ENCODE peak calls at places on chromosomes 6 and 20, in seven cellular contexts. D is psoas muscle, X is neural progenitor cell, Y is transverse colon, R is A549, M is body of pancreas, A is cardiac muscle cell. F is an unnamed sample.

GRCh38 chr6:105601541-105602174 is 198.8 kb upstream of the PREP start:
- DNase-seq in D (peak; percentile 71), R (peak; percentile 98), Y (peak; percentile 67), X (no peak), A (peak; percentile 98), M (peak; percentile 19), F (no peak)

GRCh38 chr20:58743076-58743566 is 50.5 kb downstream of the NPEPL1 start:
- DNase-seq in R (no peak), D (no peak), A (no peak), Y (no peak), M (no peak), X (no peak), F (no peak)

GRCh38 chr6:46935687-46936086 is 13.9 kb upstream of the ADGRF5 start:
- DNase-seq in A (peak; percentile 25), R (no peak), Y (no peak), D (no peak), M (no peak), X (peak; percentile 23), F (no peak)

GRCh38 chr20:23923891-23924435 is 44.4 kb upstream of the CST5 start:
- DNase-seq in D (no peak), A (no peak), Y (no peak), R (no peak), X (no peak), M (peak; percentile 44), F (no peak)

GRCh38 chr6:106823732-106824351 is 150.7 kb downstream of the CD24 start:
- DNase-seq in A (no peak), R (no peak), D (no peak), M (peak; percentile 49), X (no peak), Y (peak; percentile 36), F (peak; percentile 35)

GRCh38 chr20:37277253-37277593 is 12.2 kb upstream of the MANBAL start:
- DNase-seq in M (no peak), X (no peak), Y (no peak), R (no peak), A (no peak), D (no peak), F (no peak)

GRCh38 chr20:42219005-42219404 is 600.8 kb upstream of the CHD6 start:
- DNase-seq in Y (no peak), R (no peak), X (no peak), D (no peak), M (no peak), A (no peak), F (no peak)

GRCh38 chr20:53080969-53081871 is 109.1 kb downstream of the TSHZ2 start:
- DNase-seq in R (peak; percentile 28), M (peak; percentile 59), A (peak; percentile 42), X (no peak), Y (peak; percentile 20), D (no peak), F (peak; percentile 50)

GRCh38 chr20:54209216-54209813 is 1.4 kb downstream of the PFDN4 start:
- DNase-seq in Y (no peak), A (no peak), X (no peak), D (no peak), M (no peak), R (no peak), F (no peak)

GRCh38 chr20:22529150-22530019 is 55.0 kb downstream of the FOXA2 start:
- DNase-seq in X (no peak), D (no peak), M (no peak), R (no peak), A (no peak), Y (no peak), F (no peak)

GRCh38 chr20:62595491-62595890 is 46.8 kb upstream of the SLCO4A1 start:
- DNase-seq in Y (peak; percentile 61), M (peak; percentile 56), X (no peak), R (peak; percentile 66), D (peak; percentile 68), A (peak; percentile 44), F (peak; percentile 61)

GRCh38 chr6:116375262-116375661 is 4.5 kb downstream of the DSE start:
- DNase-seq in A (no peak), X (no peak), M (no peak), D (no peak), R (no peak), Y (no peak), F (no peak)

GRCh38 chr6:162999575-163000285 is 272.0 kb downstream of the PACRG start:
- DNase-seq in X (no peak), D (no peak), A (peak; percentile 61), M (no peak), R (no peak), Y (no peak), F (no peak)

GRCh38 chr6:33712914-33713313 is 1.4 kb upstream of the UQCC2 start:
- DNase-seq in M (no peak), Y (no peak), D (no peak), R (no peak), A (no peak), X (no peak), F (no peak)

GRCh38 chr6:56076033-56076432 is 171.3 kb downstream of the COL21A1 start:
- DNase-seq in D (no peak), A (peak; percentile 25), M (no peak), X (no peak), R (peak; percentile 43), Y (no peak), F (no peak)

GRCh38 chr20:58418949-58419748 is 30.1 kb downstream of the VAPB start:
- DNase-seq in R (no peak), Y (no peak), A (no peak), X (no peak), M (no peak), D (no peak), F (no peak)

GRCh38 chr20:22974354-22974753 is 60.8 kb upstream of the SSTR4 start:
- DNase-seq in Y (peak; percentile 12), A (peak; percentile 56), R (peak; percentile 60), M (no peak), D (no peak), X (peak; percentile 37), F (peak; percentile 13)

GRCh38 chr6:160388922-160389321 is 40.7 kb downstream of the SLC22A3 start:
- DNase-seq in R (no peak), X (no peak), A (no peak), D (no peak), M (no peak), Y (no peak), F (no peak)

GRCh38 chr6:160386869-160387518 is 38.8 kb downstream of the SLC22A3 start:
- DNase-seq in M (no peak), D (peak; percentile 63), X (no peak), R (peak; percentile 78), Y (peak; percentile 35), A (peak; percentile 35), F (no peak)

GRCh38 chr6:160391419-160392116 is 43.4 kb downstream of the SLC22A3 start:
- DNase-seq in M (no peak), D (no peak), R (peak; percentile 99), X (no peak), A (peak; percentile 80), Y (peak; percentile 33), F (peak; percentile 63)

GRCh38 chr6:160382946-160383345 is 34.8 kb downstream of the SLC22A3 start:
- DNase-seq in X (no peak), A (no peak), Y (no peak), M (no peak), D (no peak), R (no peak), F (no peak)

DNA sequence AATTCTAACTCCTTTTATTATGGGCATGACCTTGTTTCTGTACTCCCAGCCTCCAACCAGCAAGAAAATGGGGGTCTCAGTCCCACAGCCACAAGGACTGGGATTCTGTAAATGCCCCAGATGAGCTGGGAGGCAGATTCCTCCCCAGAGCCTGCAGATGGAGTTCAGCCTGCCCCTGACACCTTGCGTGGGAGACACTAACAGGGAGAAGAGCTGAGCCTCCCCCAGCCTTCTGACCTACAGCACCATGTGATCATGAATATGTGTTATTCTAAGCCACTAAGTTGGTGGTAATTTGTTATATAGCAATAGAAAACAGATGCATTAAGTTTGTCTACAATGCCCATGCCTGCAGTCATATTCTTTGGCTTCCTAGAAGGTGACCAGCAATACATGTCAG is 39.7 kb downstream of the SLC22A3 start:
- DNase-seq in A (no peak), Y (no peak), D (no peak), M (no peak), X (no peak), R (no peak), F (no peak)
- H3K4me1 ChIP-seq in A (no peaks in the 10 kb centered on the region), Y (peaks cover 5% of the 10 kb centered on the region), D (peaks cover 13% of the 10 kb centered on the region), M (peaks cover 19% of the 10 kb centered on the region), X (no peaks in the 10 kb centered on the region), R (peaks cover 81% of the 10 kb centered on the region), F (peaks cover 16% of the 10 kb centered on the region)

DNA sequence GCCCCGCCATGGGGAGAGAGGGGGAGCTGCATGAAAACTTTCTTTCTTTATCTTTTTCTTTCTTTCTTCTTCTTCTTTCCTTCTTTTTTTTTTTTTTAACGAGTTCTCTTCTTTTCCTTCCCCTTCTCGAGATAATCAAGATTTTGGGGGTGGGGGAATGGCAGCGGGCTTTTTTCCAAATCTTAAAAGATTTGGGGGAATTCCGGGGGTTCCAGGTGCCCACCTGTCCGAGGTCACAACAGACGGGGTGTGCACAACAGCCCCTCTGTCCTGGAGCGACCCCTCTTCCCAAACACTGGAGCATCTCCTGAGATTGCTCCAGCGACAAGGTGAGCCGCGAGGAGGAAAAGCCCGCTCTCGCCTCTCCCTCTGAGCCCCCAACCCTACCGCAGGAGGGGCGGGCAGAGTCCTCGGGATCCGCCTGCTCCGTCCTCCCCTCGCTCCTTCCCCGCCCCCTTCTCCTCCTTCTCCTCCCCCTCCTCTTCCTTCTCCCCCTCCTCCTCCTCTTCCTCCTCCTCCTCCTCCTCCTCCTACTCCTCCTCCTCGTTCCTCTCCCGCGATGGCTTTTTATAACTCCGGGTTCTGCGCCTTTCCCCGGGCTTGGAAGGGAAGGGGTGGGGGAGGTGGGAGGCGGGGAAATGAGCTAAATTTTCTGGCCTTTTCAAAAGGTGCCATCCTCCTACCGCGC is 694 bp upstream of the KCNB1 start:
- DNase-seq in M (no peak), A (no peak), R (no peak), X (peak; percentile 69), Y (no peak), D (no peak), F (no peak)
- H3K4me3 ChIP-seq in M (no peak overlapping the region), A (peak overlapping the region; percentile 19), R (peak overlapping the region; percentile 51), X (peak overlapping the region; percentile 77), Y (peak overlapping the region; percentile 34), D (peak overlapping the region; percentile 65), F (peak overlapping the region; percentile 29)

DNA sequence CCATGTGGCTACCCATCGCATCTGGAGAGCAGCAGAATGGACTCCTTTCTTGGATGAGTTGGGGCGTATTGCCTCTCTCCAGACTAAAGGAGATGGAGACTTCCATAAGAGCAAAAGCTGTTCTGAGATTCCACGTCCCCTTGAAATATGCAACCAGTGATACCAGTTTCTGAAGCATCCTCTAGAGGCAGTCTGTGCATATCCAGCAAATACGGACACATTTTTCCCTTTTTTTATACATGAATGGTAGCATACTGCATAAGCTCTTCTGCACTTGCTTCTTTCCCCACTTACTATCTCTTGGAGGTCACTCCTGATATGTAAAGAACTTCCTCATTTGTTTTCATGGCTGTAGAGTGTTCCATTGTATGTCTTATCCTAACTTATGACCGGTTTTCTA is 34.6 kb downstream of the TAF8 start:
- DNase-seq in D (no peak), X (no peak), R (peak; percentile 23), M (no peak), Y (no peak), A (no peak), F (no peak)
- TF ChIP-seq CTCF in D (no peak), X (no peak), R (peak; percentile 13), M (no peak), Y (no peak), A (no peak), F (no peak)

DNA sequence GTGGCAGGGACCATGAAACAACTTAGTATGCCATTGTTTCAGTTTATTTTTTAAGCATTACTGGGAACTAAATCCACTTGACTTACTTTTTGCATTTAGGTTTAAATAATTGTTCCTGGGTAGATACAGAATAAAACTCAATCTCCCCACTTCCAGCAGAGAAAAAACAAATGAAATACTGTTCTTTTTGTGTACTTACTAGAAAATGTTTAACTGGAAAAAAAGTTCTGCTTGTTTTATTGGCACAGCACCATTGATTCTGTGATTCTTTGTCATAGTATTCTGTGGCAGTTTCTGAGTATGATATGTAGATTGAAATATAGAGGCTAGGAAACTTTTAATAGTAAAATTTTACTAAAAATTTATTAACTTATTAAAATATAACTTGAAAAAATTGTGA is 10.2 kb downstream of the ASXL1 start:
- DNase-seq in Y (no peak), M (no peak), X (no peak), D (no peak), A (no peak), R (no peak), F (no peak)
- H3K4me1 ChIP-seq in Y (peaks cover 31% of the 10 kb centered on the region), M (peaks cover 75% of the 10 kb centered on the region), X (peaks cover 30% of the 10 kb centered on the region), D (peaks cover 50% of the 10 kb centered on the region), A (no peaks in the 10 kb centered on the region), R (peaks cover 53% of the 10 kb centered on the region), F (peaks cover 25% of the 10 kb centered on the region)